ENCODE peak calls at places on chromosomes 12 and 14, in seven cellular contexts. One of them, this sample, is unnamed. For H3K36me3, the result is how much of the 10 kb centered on the place peaks cover.

GRCh38 chr14:106879241-106879640 is 1352.9 kb downstream of the TMEM121 start:
- DNase-seq in hepatocyte: no peak
- DNase-seq in mesenchymal stem cell: no peak
- DNase-seq in PC-9: no peak
- DNase-seq in fibroblast of lung: no peak
- DNase-seq in endothelial cell of umbilical vein: no peak
- DNase-seq in PC-3: peak
- DNase-seq in this sample: peak

GRCh38 chr12:95838125-95838524 is 20.6 kb upstream of the SNRPF start:
- DNase-seq in hepatocyte: peak
- DNase-seq in mesenchymal stem cell: no peak
- DNase-seq in PC-9: no peak
- DNase-seq in fibroblast of lung: peak
- DNase-seq in endothelial cell of umbilical vein: peak
- DNase-seq in PC-3: peak
- DNase-seq in this sample: peak

GRCh38 chr12:1443421-1444141 is 150.8 kb downstream of the FBXL14 start:
- DNase-seq in hepatocyte: no peak
- DNase-seq in mesenchymal stem cell: no peak
- DNase-seq in PC-9: no peak
- DNase-seq in fibroblast of lung: peak
- DNase-seq in endothelial cell of umbilical vein: no peak
- DNase-seq in PC-3: no peak
- DNase-seq in this sample: peak

GRCh38 chr14:65044596-65044959 is 57.7 kb downstream of the MAX start:
- DNase-seq in hepatocyte: no peak
- DNase-seq in mesenchymal stem cell: no peak
- DNase-seq in PC-9: no peak
- DNase-seq in fibroblast of lung: no peak
- DNase-seq in endothelial cell of umbilical vein: no peak
- DNase-seq in PC-3: no peak
- DNase-seq in this sample: no peak

GRCh38 chr14:99996951-99997571 is 68.2 kb upstream of the EVL start:
- DNase-seq in hepatocyte: no peak
- DNase-seq in mesenchymal stem cell: no peak
- DNase-seq in PC-9: peak
- DNase-seq in fibroblast of lung: no peak
- DNase-seq in endothelial cell of umbilical vein: no peak
- DNase-seq in PC-3: peak
- DNase-seq in this sample: peak

GRCh38 chr12:13173537-13173936 is 23.0 kb upstream of the EMP1 start:
- DNase-seq in hepatocyte: peak
- DNase-seq in mesenchymal stem cell: peak
- DNase-seq in PC-9: peak
- DNase-seq in fibroblast of lung: peak
- DNase-seq in endothelial cell of umbilical vein: peak
- DNase-seq in PC-3: peak
- DNase-seq in this sample: peak

GRCh38 chr12:54840293-54840692 is 14.0 kb upstream of the MUCL1 start:
- DNase-seq in hepatocyte: no peak
- DNase-seq in mesenchymal stem cell: no peak
- DNase-seq in PC-9: no peak
- DNase-seq in fibroblast of lung: no peak
- DNase-seq in endothelial cell of umbilical vein: no peak
- DNase-seq in PC-3: no peak
- DNase-seq in this sample: no peak

GRCh38 chr12:25557830-25558436 is 4.8 kb upstream of the LMNTD1 start:
- DNase-seq in hepatocyte: peak
- DNase-seq in mesenchymal stem cell: peak
- DNase-seq in PC-9: no peak
- DNase-seq in fibroblast of lung: peak
- DNase-seq in endothelial cell of umbilical vein: peak
- DNase-seq in PC-3: peak
- DNase-seq in this sample: peak

GRCh38 chr14:101721951-101722661 is 39.4 kb upstream of the PPP2R5C start:
- DNase-seq in hepatocyte: no peak
- DNase-seq in mesenchymal stem cell: peak
- DNase-seq in PC-9: peak
- DNase-seq in fibroblast of lung: no peak
- DNase-seq in endothelial cell of umbilical vein: peak
- DNase-seq in PC-3: peak
- DNase-seq in this sample: peak

GRCh38 chr12:80707830-80708534 is 548 bp downstream of the MYF6 start:
- DNase-seq in hepatocyte: no peak
- DNase-seq in mesenchymal stem cell: no peak
- DNase-seq in PC-9: no peak
- DNase-seq in fibroblast of lung: no peak
- DNase-seq in endothelial cell of umbilical vein: no peak
- DNase-seq in PC-3: no peak
- DNase-seq in this sample: no peak

GRCh38 chr12:113670742-113671141 is 199.1 kb upstream of the LHX5 start:
- DNase-seq in hepatocyte: no peak
- DNase-seq in mesenchymal stem cell: no peak
- DNase-seq in PC-9: no peak
- DNase-seq in fibroblast of lung: no peak
- DNase-seq in endothelial cell of umbilical vein: no peak
- DNase-seq in PC-3: no peak
- DNase-seq in this sample: no peak

GRCh38 chr12:41402804-41403203 is 214.7 kb downstream of the PDZRN4 start:
- DNase-seq in hepatocyte: no peak
- DNase-seq in mesenchymal stem cell: no peak
- DNase-seq in PC-9: no peak
- DNase-seq in fibroblast of lung: no peak
- DNase-seq in endothelial cell of umbilical vein: no peak
- DNase-seq in PC-3: peak
- DNase-seq in this sample: peak

GRCh38 chr12:32618115-32618514 is 61.0 kb upstream of the DNM1L start:
- DNase-seq in hepatocyte: no peak
- DNase-seq in mesenchymal stem cell: no peak
- DNase-seq in PC-9: no peak
- DNase-seq in fibroblast of lung: no peak
- DNase-seq in endothelial cell of umbilical vein: no peak
- DNase-seq in PC-3: no peak
- DNase-seq in this sample: no peak

GRCh38 chr14:36069535-36069900 is 107.0 kb downstream of the PTCSC3 start:
- DNase-seq in hepatocyte: peak
- DNase-seq in mesenchymal stem cell: peak
- DNase-seq in PC-9: no peak
- DNase-seq in fibroblast of lung: peak
- DNase-seq in endothelial cell of umbilical vein: peak
- DNase-seq in PC-3: peak
- DNase-seq in this sample: peak

GRCh38 chr14:51576899-51577298 is 74.8 kb upstream of the FRMD6 start:
- DNase-seq in hepatocyte: no peak
- DNase-seq in mesenchymal stem cell: no peak
- DNase-seq in PC-9: no peak
- DNase-seq in fibroblast of lung: peak
- DNase-seq in endothelial cell of umbilical vein: no peak
- DNase-seq in PC-3: no peak
- DNase-seq in this sample: peak

GRCh38 chr14:74608959-74609611 is 3.0 kb downstream of the LTBP2 start:
- DNase-seq in hepatocyte: peak
- DNase-seq in mesenchymal stem cell: peak
- DNase-seq in PC-9: peak
- DNase-seq in fibroblast of lung: peak
- DNase-seq in endothelial cell of umbilical vein: peak
- DNase-seq in PC-3: peak
- DNase-seq in this sample: peak

GRCh38 chr12:98579347-98579746 is 14.1 kb upstream of the SLC25A3 start:
- DNase-seq in hepatocyte: no peak
- DNase-seq in mesenchymal stem cell: no peak
- DNase-seq in PC-9: no peak
- DNase-seq in fibroblast of lung: no peak
- DNase-seq in endothelial cell of umbilical vein: no peak
- DNase-seq in PC-3: no peak
- DNase-seq in this sample: no peak

GRCh38 chr12:63052696-63053095 is 98.3 kb downstream of the AVPR1A start:
- DNase-seq in hepatocyte: no peak
- DNase-seq in mesenchymal stem cell: no peak
- DNase-seq in PC-9: no peak
- DNase-seq in fibroblast of lung: no peak
- DNase-seq in endothelial cell of umbilical vein: no peak
- DNase-seq in PC-3: no peak
- DNase-seq in this sample: no peak

GRCh38 chr14:85596562-85596961 is 66.6 kb downstream of the FLRT2 start:
- DNase-seq in hepatocyte: no peak
- DNase-seq in mesenchymal stem cell: no peak
- DNase-seq in PC-9: no peak
- DNase-seq in fibroblast of lung: no peak
- DNase-seq in endothelial cell of umbilical vein: no peak
- DNase-seq in PC-3: no peak
- DNase-seq in this sample: no peak

GRCh38 chr14:78710963-78711362 is 540.8 kb downstream of the NRXN3 start:
- DNase-seq in hepatocyte: no peak
- DNase-seq in mesenchymal stem cell: no peak
- DNase-seq in PC-9: no peak
- DNase-seq in fibroblast of lung: no peak
- DNase-seq in endothelial cell of umbilical vein: no peak
- DNase-seq in PC-3: no peak
- DNase-seq in this sample: no peak

GRCh38 chr12:50203691-50204090 is 36.5 kb upstream of the CERS5 start:
- DNase-seq in hepatocyte: no peak
- DNase-seq in mesenchymal stem cell: no peak
- DNase-seq in PC-9: peak
- DNase-seq in fibroblast of lung: no peak
- DNase-seq in endothelial cell of umbilical vein: no peak
- DNase-seq in PC-3: peak
- DNase-seq in this sample: no peak
- H3K36me3 ChIP-seq in hepatocyte: under half
- H3K36me3 ChIP-seq in mesenchymal stem cell: half or more
- H3K36me3 ChIP-seq in PC-9: under half
- H3K36me3 ChIP-seq in fibroblast of lung: under half
- H3K36me3 ChIP-seq in endothelial cell of umbilical vein: under half
- H3K36me3 ChIP-seq in PC-3: under half
- H3K36me3 ChIP-seq in this sample: half or more

GRCh38 chr12:131603106-131604033 is 107.5 kb upstream of the SFSWAP start:
- DNase-seq in hepatocyte: no peak
- DNase-seq in mesenchymal stem cell: no peak
- DNase-seq in PC-9: no peak
- DNase-seq in fibroblast of lung: no peak
- DNase-seq in endothelial cell of umbilical vein: no peak
- DNase-seq in PC-3: no peak
- DNase-seq in this sample: no peak

GRCh38 chr12:131605304-131605829 is 105.5 kb upstream of the SFSWAP start:
- DNase-seq in hepatocyte: no peak
- DNase-seq in mesenchymal stem cell: no peak
- DNase-seq in PC-9: no peak
- DNase-seq in fibroblast of lung: no peak
- DNase-seq in endothelial cell of umbilical vein: no peak
- DNase-seq in PC-3: no peak
- DNase-seq in this sample: no peak

GRCh38 chr12:131606218-131606899 is 104.5 kb upstream of the SFSWAP start:
- DNase-seq in hepatocyte: no peak
- DNase-seq in mesenchymal stem cell: no peak
- DNase-seq in PC-9: no peak
- DNase-seq in fibroblast of lung: no peak
- DNase-seq in endothelial cell of umbilical vein: no peak
- DNase-seq in PC-3: peak
- DNase-seq in this sample: no peak

GRCh38 chr12:131604859-131605258 is 106.0 kb upstream of the SFSWAP start:
- DNase-seq in hepatocyte: no peak
- DNase-seq in mesenchymal stem cell: no peak
- DNase-seq in PC-9: no peak
- DNase-seq in fibroblast of lung: no peak
- DNase-seq in endothelial cell of umbilical vein: no peak
- DNase-seq in PC-3: no peak
- DNase-seq in this sample: no peak

DNA sequence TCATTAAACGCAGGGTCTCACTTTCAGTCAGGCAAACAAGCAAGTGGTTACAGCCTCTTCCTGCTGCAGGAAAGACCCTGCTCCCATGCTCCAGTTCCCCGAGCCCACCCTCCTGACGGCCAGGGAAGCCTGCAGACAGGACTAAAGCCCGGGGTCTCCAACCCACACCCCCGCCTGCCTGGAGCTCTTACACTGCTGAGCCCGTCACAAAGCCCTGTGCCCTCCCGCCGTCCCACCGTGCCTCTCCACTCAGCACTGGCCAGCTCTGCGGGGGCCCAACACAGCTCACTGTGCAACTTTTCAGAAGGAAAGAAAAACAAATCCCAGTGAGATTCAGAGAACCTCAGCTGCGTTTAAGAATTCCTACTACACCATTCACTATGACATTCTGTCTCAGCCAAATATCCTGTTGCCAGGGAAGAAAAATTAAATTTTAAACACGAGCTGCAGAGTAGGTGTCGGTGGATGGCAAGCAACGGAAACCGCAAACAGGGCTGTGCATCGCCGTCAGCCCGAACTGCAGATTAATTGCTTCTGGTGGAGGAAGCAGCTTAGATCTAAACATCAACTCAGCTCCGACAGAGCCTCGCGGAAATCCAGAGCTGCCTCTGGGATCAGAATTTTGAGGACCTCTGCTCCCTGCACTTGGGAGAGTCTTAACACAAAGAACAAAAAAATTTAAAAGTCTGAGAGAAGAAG is 106.6 kb upstream of the SFSWAP start:
- DNase-seq in hepatocyte: no peak
- DNase-seq in mesenchymal stem cell: no peak
- DNase-seq in PC-9: no peak
- DNase-seq in fibroblast of lung: no peak
- DNase-seq in endothelial cell of umbilical vein: no peak
- DNase-seq in PC-3: no peak
- DNase-seq in this sample: no peak
- H3K4me2 ChIP-seq in hepatocyte: no peak
- H3K4me2 ChIP-seq in mesenchymal stem cell: peak
- H3K4me2 ChIP-seq in PC-9: no peak
- H3K4me2 ChIP-seq in fibroblast of lung: no peak
- H3K4me2 ChIP-seq in endothelial cell of umbilical vein: no peak
- H3K4me2 ChIP-seq in PC-3: no peak
- H3K4me2 ChIP-seq in this sample: no peak

GRCh38 chr12:94793191-94793595 is 142.8 kb upstream of the TMCC3 start:
- DNase-seq in hepatocyte: no peak
- DNase-seq in mesenchymal stem cell: no peak
- DNase-seq in PC-9: no peak
- DNase-seq in fibroblast of lung: no peak
- DNase-seq in endothelial cell of umbilical vein: no peak
- DNase-seq in PC-3: no peak
- DNase-seq in this sample: no peak
- H3K36me3 ChIP-seq in hepatocyte: under half
- H3K36me3 ChIP-seq in mesenchymal stem cell: under half
- H3K36me3 ChIP-seq in PC-9: under half
- H3K36me3 ChIP-seq in fibroblast of lung: under half
- H3K36me3 ChIP-seq in endothelial cell of umbilical vein: under half
- H3K36me3 ChIP-seq in PC-3: under half
- H3K36me3 ChIP-seq in this sample: under half

GRCh38 chr14:21534576-21534975 is 8.4 kb upstream of the SALL2 start:
- DNase-seq in hepatocyte: no peak
- DNase-seq in mesenchymal stem cell: no peak
- DNase-seq in PC-9: no peak
- DNase-seq in fibroblast of lung: no peak
- DNase-seq in endothelial cell of umbilical vein: no peak
- DNase-seq in PC-3: no peak
- DNase-seq in this sample: no peak
- H3K4me2 ChIP-seq in hepatocyte: no peak
- H3K4me2 ChIP-seq in mesenchymal stem cell: no peak
- H3K4me2 ChIP-seq in PC-9: no peak
- H3K4me2 ChIP-seq in fibroblast of lung: no peak
- H3K4me2 ChIP-seq in endothelial cell of umbilical vein: no peak
- H3K4me2 ChIP-seq in PC-3: no peak
- H3K4me2 ChIP-seq in this sample: no peak

This sample was measured in GM23248.